ENCODE peak calls at places on chromosomes 1 and 21, in nine cellular contexts. U is Caco-2; Q is HL-60; W is RWPE1; A is lower lobe of right lung; E is esophagus squamous epithelium; I is psoas muscle; K is HFF-Myc; V is CD8-positive, alpha-beta T cell. S is an unnamed sample.

GRCh38 chr1:27772071-27772470 is 948 bp upstream of the STX12 start:
- DNase-seq in K (no peak), Q (no peak), U (no peak), I (no peak), E (no peak), V (no peak), W (no peak), A (no peak), S (no peak)

GRCh38 chr1:204059970-204060369 is 12.9 kb upstream of the SOX13 start:
- DNase-seq in Q (no peak), U (no peak), E (no peak), A (no peak), I (no peak), W (no peak), K (no peak), V (no peak), S (no peak)

GRCh38 chr1:212225871-212226302 is 59.3 kb upstream of the PPP2R5A start:
- DNase-seq in Q (no peak), I (no peak), V (no peak), W (no peak), A (no peak), K (no peak), E (no peak), U (no peak), S (no peak)

GRCh38 chr1:161177112-161177935 is at the start of gene B4GALT3:
- DNase-seq in W (peak), I (peak), K (no peak), V (peak), A (peak), U (peak), Q (peak), E (peak), S (peak)

GRCh38 chr1:202798792-202799331 is 9.4 kb downstream of the KDM5B start:
- DNase-seq in I (no peak), V (no peak), E (no peak), Q (no peak), A (no peak), K (no peak), W (no peak), U (no peak), S (no peak)

GRCh38 chr1:1393014-1393413 is 6.1 kb downstream of the CCNL2 start:
- DNase-seq in K (no peak), A (no peak), W (no peak), Q (no peak), I (no peak), U (no peak), E (no peak), V (no peak), S (no peak)

GRCh38 chr1:56780832-56781231 is 38.4 kb downstream of the FYB2 start:
- DNase-seq in K (no peak), A (no peak), I (no peak), V (no peak), W (no peak), E (no peak), U (no peak), Q (no peak), S (no peak)

GRCh38 chr1:32798679-32799416 is 18.3 kb downstream of the YARS1 start:
- DNase-seq in U (no peak), W (no peak), V (no peak), Q (no peak), A (no peak), K (no peak), I (no peak), E (no peak), S (no peak)

GRCh38 chr1:238061967-238062613 is 171.4 kb upstream of the ZP4 start:
- DNase-seq in V (no peak), W (peak), K (no peak), A (no peak), Q (no peak), I (no peak), U (no peak), E (no peak), S (no peak)

GRCh38 chr1:24683713-24684162 is 40.6 kb downstream of the SRRM1 start:
- DNase-seq in E (no peak), K (peak), V (no peak), U (peak), I (no peak), Q (no peak), A (no peak), W (peak), S (no peak)

GRCh38 chr1:198590454-198590853 is 48.4 kb upstream of the PTPRC start:
- DNase-seq in Q (no peak), I (no peak), K (no peak), E (no peak), U (no peak), V (no peak), W (no peak), A (no peak), S (no peak)

GRCh38 chr1:111032295-111032897 is 68.7 kb upstream of the LRIF1 start:
- DNase-seq in E (no peak), I (no peak), V (no peak), Q (peak), K (peak), A (no peak), W (peak), U (peak), S (peak)

GRCh38 chr1:116738673-116739370 is 15.4 kb upstream of the CD2 start:
- DNase-seq in A (no peak), E (no peak), Q (no peak), W (no peak), U (no peak), V (peak), K (no peak), I (no peak), S (no peak)

GRCh38 chr1:229303855-229304254 is 32.9 kb downstream of the RAB4A start:
- DNase-seq in U (no peak), Q (no peak), V (no peak), W (no peak), A (no peak), K (no peak), I (no peak), E (no peak), S (no peak)

GRCh38 chr1:17881761-17882160 is 126.6 kb downstream of the ACTL8 start:
- DNase-seq in U (no peak), K (no peak), A (no peak), I (no peak), V (no peak), E (no peak), Q (no peak), W (no peak), S (no peak)

GRCh38 chr1:197521118-197521739 is 253.2 kb downstream of the CRB1 start:
- DNase-seq in Q (peak), W (peak), U (peak), E (no peak), A (no peak), K (peak), V (no peak), I (no peak), S (peak)

GRCh38 chr1:175191654-175192053 is 922 bp downstream of the KIAA0040 start:
- DNase-seq in A (no peak), W (no peak), E (no peak), I (no peak), Q (no peak), K (no peak), V (no peak), U (no peak), S (no peak)

GRCh38 chr1:109314805-109315204 is 8.0 kb upstream of the MYBPHL start:
- DNase-seq in E (no peak), U (no peak), W (no peak), A (no peak), Q (no peak), K (no peak), I (no peak), V (no peak), S (no peak)

GRCh38 chr1:53525595-53525994 is 66.4 kb downstream of the DMRTB1 start:
- DNase-seq in A (no peak), V (no peak), K (no peak), U (no peak), Q (no peak), E (no peak), I (no peak), W (no peak), S (no peak)

GRCh38 chr1:217274416-217274815 is 356.5 kb downstream of the GPATCH2 start:
- DNase-seq in Q (no peak), V (no peak), K (no peak), E (no peak), W (no peak), U (no peak), I (no peak), A (no peak), S (no peak)

GRCh38 chr1:38559180-38559874 is 300.2 kb downstream of the RRAGC start:
- DNase-seq in U (no peak), E (peak), V (peak), Q (peak), A (peak), W (no peak), I (no peak), K (no peak), S (no peak)

GRCh38 chr1:162676087-162676486 is 43.8 kb downstream of the DDR2 start:
- DNase-seq in V (no peak), W (no peak), I (no peak), A (no peak), U (no peak), E (no peak), K (no peak), Q (no peak), S (no peak)

GRCh38 chr1:153567621-153568366 is 2.1 kb upstream of the S100A2 start:
- DNase-seq in E (no peak), W (peak), K (no peak), V (no peak), Q (no peak), U (no peak), A (no peak), I (no peak), S (no peak)

GRCh38 chr1:93328809-93329477 is 16.8 kb upstream of the DR1 start:
- DNase-seq in E (no peak), A (no peak), Q (no peak), I (no peak), W (no peak), U (no peak), K (no peak), V (no peak), S (no peak)

GRCh38 chr21:38958940-38959685 is 153.4 kb downstream of the ETS2 start:
- DNase-seq in I (peak), Q (peak), V (no peak), K (no peak), A (no peak), E (no peak), W (no peak), U (peak), S (no peak)

GRCh38 chr1:96159379-96159778 is 562.2 kb upstream of the PTBP2 start:
- DNase-seq in E (no peak), K (no peak), U (no peak), V (no peak), Q (no peak), W (no peak), I (no peak), A (no peak), S (no peak)

GRCh38 chr1:8603220-8603616 is 214.2 kb downstream of the RERE start:
- DNase-seq in A (no peak), W (no peak), U (no peak), E (no peak), I (no peak), Q (no peak), K (no peak), V (no peak), S (no peak)

GRCh38 chr1:197526736-197527371 is 248.4 kb downstream of the DENND1B start:
- DNase-seq in I (no peak), V (no peak), U (no peak), E (no peak), Q (no peak), W (peak), K (no peak), A (no peak), S (no peak)

GRCh38 chr21:43931454-43931853 is 66.4 kb downstream of the AGPAT3 start:
- DNase-seq in A (no peak), Q (no peak), K (no peak), E (no peak), I (no peak), V (no peak), U (no peak), W (no peak), S (no peak)

GRCh38 chr21:43929217-43929971 is 64.4 kb downstream of the AGPAT3 start:
- DNase-seq in Q (no peak), U (no peak), E (no peak), W (no peak), A (no peak), K (no peak), I (peak), V (no peak), S (no peak)

GRCh38 chr21:43932005-43932404 is 67.0 kb downstream of the AGPAT3 start:
- DNase-seq in I (no peak), W (no peak), U (no peak), A (no peak), E (no peak), Q (no peak), K (no peak), V (no peak), S (no peak)

GRCh38 chr21:43930074-43930847 is 65.2 kb downstream of the AGPAT3 start:
- DNase-seq in W (no peak), Q (no peak), A (no peak), V (no peak), I (no peak), E (no peak), K (no peak), U (no peak), S (no peak)

GRCh38 chr21:43930848-43931384 is 65.9 kb downstream of the AGPAT3 start:
- DNase-seq in V (no peak), W (no peak), K (no peak), I (no peak), U (no peak), Q (no peak), E (no peak), A (no peak), S (no peak)
- TF ChIP-seq CTCF in V (no peak), W (no peak), K (no peak), I (no peak), U (no peak), Q (no peak), E (no peak), A (no peak), S (no peak)

GRCh38 chr1:234164098-234164709 is 209.1 kb upstream of the COA6 start:
- DNase-seq in A (no peak), V (no peak), W (no peak), Q (no peak), E (no peak), K (no peak), U (no peak), I (no peak), S (no peak)

GRCh38 chr1:234168061-234168724 is 205.1 kb upstream of the COA6 start:
- DNase-seq in V (no peak), W (no peak), K (no peak), Q (no peak), I (no peak), A (no peak), U (no peak), E (no peak), S (no peak)

GRCh38 chr1:234163267-234163919 is 209.9 kb upstream of the COA6 start:
- DNase-seq in E (no peak), U (no peak), K (no peak), I (no peak), Q (no peak), W (no peak), V (no peak), A (no peak), S (no peak)

DNA sequence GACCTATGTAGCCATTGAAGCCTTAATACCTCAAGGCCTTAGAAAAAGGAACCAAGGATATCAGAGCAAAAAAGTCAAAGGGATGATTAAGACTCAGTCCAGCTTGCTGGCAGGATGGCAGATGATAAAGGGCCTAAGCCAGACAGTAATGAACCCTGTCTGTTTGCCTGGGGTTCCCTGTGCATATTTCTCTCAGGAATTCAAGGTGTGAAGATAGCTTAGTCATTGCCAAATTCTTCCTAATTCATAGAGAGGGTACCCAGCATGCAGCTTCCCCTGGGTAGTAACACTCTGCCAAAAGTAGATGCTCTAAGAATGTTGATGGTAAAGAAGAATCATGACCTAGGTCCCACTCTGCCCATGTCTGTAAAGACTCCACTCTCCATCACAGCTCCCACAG is 210.6 kb upstream of the COA6 start:
- DNase-seq in I (no peak), A (no peak), U (no peak), V (no peak), E (no peak), W (no peak), K (no peak), Q (no peak), S (no peak)
- TF ChIP-seq CTCF in I (no peak), A (no peak), U (no peak), V (no peak), E (no peak), W (no peak), K (no peak), Q (no peak), S (no peak)

GRCh38 chr1:242129103-242129502 is 130.2 kb upstream of the MAP1LC3C start:
- DNase-seq in U (no peak), I (no peak), A (no peak), W (peak), E (no peak), Q (no peak), V (no peak), K (no peak), S (no peak)
- TF ChIP-seq CTCF in U (no peak), I (no peak), A (no peak), W (no peak), E (no peak), Q (no peak), V (no peak), K (no peak), S (peak)

GRCh38 chr1:160058087-160058486 is 11.9 kb downstream of the KCNJ10 start:
- DNase-seq in I (no peak), V (no peak), E (no peak), A (no peak), U (no peak), W (no peak), K (no peak), Q (no peak), S (no peak)
- TF ChIP-seq CTCF in I (peak), V (no peak), E (no peak), A (peak), U (peak), W (no peak), K (peak), Q (no peak), S (no peak)

DNA sequence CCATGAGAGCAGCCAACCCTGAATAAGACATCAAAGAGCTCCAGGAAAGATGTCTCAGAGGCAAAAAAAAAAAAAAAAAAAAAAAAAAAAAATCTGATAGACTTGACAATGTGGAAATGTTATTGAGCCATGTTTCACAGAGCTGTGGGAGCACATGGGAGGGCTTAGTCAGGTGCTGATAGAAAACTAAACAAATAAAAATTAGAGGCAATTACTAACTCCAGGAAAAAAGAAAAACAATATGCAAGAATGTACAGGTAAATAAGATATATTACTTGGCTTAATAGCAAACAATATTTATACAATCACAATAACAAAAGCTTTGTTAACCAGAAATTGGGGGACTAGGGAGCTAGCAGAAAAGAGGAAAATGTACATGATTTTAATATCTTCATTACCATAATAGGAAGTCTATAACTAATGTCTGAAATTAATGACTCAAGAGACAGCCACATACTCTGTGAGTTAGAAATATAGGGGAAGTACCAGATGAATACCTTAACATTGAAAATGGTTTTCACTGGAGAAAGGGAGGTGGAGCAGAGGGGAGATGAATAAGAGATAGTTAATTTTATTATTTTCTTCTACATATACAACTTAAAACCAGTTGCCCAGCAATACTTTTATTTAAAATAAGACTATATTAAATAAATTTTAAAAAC is 16.9 kb upstream of the RGS16 start:
- DNase-seq in A (no peak), I (no peak), W (no peak), K (no peak), V (no peak), U (no peak), E (no peak), Q (no peak), S (no peak)
- TF ChIP-seq CTCF in A (no peak), I (no peak), W (no peak), K (no peak), V (no peak), U (no peak), E (no peak), Q (no peak), S (no peak)

S was measured in progenitor cell of endocrine pancreas.